ENCODE peak calls at places on chromosomes 4 and X, in nine cellular contexts. P, F, E, S, H, T, U, J and Y are unnamed samples.
A peak's percentile ranks its signal among the peaks of the same experiment; 100 is the strongest.

GRCh38 chr4:112923514-112923913 is 125.9 kb upstream of the ANK2 start:
- DNase-seq in U (no peak), S (no peak), P (no peak), T (no peak), F (no peak), H (no peak), J (no peak), E (no peak), Y (no peak)

GRCh38 chr4:2338754-2339457 is 77.0 kb upstream of the MXD4 start:
- DNase-seq in P (no peak), F (no peak), S (no peak), E (peak; percentile 29), J (no peak), H (no peak), T (peak; percentile 44), U (no peak), Y (no peak)

GRCh38 chrX:154348114-154348531 is 26.3 kb downstream of the FLNA start:
- DNase-seq in H (no peak), J (no peak), T (no peak), U (no peak), F (no peak), P (no peak), S (no peak), E (no peak), Y (no peak)

GRCh38 chr4:126004936-126005335 is 690.2 kb downstream of the FAT4 start:
- DNase-seq in U (no peak), J (no peak), E (no peak), P (no peak), T (no peak), H (peak; percentile 28), S (no peak), F (peak; percentile 68), Y (no peak)

GRCh38 chr4:15400911-15401671 is 26.7 kb upstream of the C1QTNF7 start:
- DNase-seq in H (peak; percentile 88), F (peak; percentile 90), T (no peak), S (peak; percentile 16), P (no peak), U (peak; percentile 14), J (peak; percentile 62), E (no peak), Y (peak; percentile 54)

GRCh38 chr4:3062466-3062865 is 11.9 kb downstream of the HTT-AS start:
- DNase-seq in E (no peak), H (no peak), P (no peak), T (no peak), F (peak; percentile 70), J (no peak), U (no peak), S (no peak), Y (peak; percentile 62)

GRCh38 chr4:158211288-158211687 is 1.0 kb downstream of the TMEM144 start:
- DNase-seq in U (no peak), S (no peak), P (peak; percentile 14), T (no peak), F (peak; percentile 3), E (peak; percentile 28), H (no peak), J (no peak), Y (no peak)

GRCh38 chrX:129496625-129497024 is 26.7 kb downstream of the SMARCA1 start:
- DNase-seq in H (peak; percentile 29), T (no peak), P (no peak), E (no peak), F (peak; percentile 49), J (no peak), U (no peak), S (no peak), Y (no peak)

GRCh38 chr4:40196260-40196659 is 571 bp upstream of the RHOH start:
- DNase-seq in S (no peak), H (no peak), E (no peak), J (no peak), T (no peak), F (no peak), P (no peak), U (no peak), Y (peak; percentile 62)

GRCh38 chr4:41359836-41360213 is 103.1 kb downstream of the UCHL1 start:
- DNase-seq in F (no peak), U (no peak), H (no peak), P (no peak), J (no peak), T (no peak), S (no peak), E (no peak), Y (no peak)

GRCh38 chr4:31089815-31090214 is 369.6 kb downstream of the PCDH7 start:
- DNase-seq in H (no peak), P (peak; percentile 42), J (no peak), U (no peak), F (peak; percentile 89), E (peak; percentile 92), S (no peak), T (peak; percentile 50), Y (no peak)

GRCh38 chr4:94479358-94480141 is 27.8 kb downstream of the PDLIM5 start:
- DNase-seq in T (no peak), E (no peak), U (no peak), H (no peak), P (no peak), F (no peak), S (no peak), J (no peak), Y (no peak)

GRCh38 chr4:5887361-5888221 is 5.3 kb downstream of the CRMP1 start:
- DNase-seq in E (no peak), U (no peak), J (no peak), H (no peak), S (no peak), F (no peak), P (no peak), T (peak; percentile 20), Y (no peak)

GRCh38 chr4:142977182-142977581 is 131.1 kb upstream of the INPP4B start:
- DNase-seq in U (no peak), S (no peak), T (no peak), F (no peak), P (no peak), J (no peak), H (no peak), E (no peak), Y (no peak)

GRCh38 chrX:130393451-130394074 is 8.1 kb upstream of the GPR119 start:
- DNase-seq in E (peak; percentile 56), H (peak; percentile 32), P (peak; percentile 39), J (peak; percentile 16), F (peak; percentile 46), U (no peak), S (peak; percentile 2), T (peak; percentile 50), Y (peak; percentile 18)